ENCODE peak calls at places on chromosomes 1 and 21, in four cellular contexts. D is WTC11, L is K562, E is A549. K is an unnamed sample.

GRCh38 chr1:41936107-41936506 is 17.4 kb upstream of the HIVEP3 start:
- DNase-seq in D (no peak), L (no peak), E (no peak), K (no peak)

GRCh38 chr1:156740307-156740678 is 595 bp downstream of the MRPL24 start:
- DNase-seq in D (no peak), L (no peak), E (no peak), K (no peak)

GRCh38 chr21:29606613-29607012 is 307.9 kb downstream of the BACH1 start:
- DNase-seq in D (no peak), L (no peak), E (no peak), K (no peak)

GRCh38 chr1:227938911-227939790 is 8.6 kb downstream of the WNT9A start:
- DNase-seq in D (no peak), L (no peak), E (no peak), K (no peak)

GRCh38 chr1:213750231-213751063 is 237.3 kb upstream of the PROX1 start:
- DNase-seq in D (no peak), L (no peak), E (no peak), K (peak)

GRCh38 chr1:243842978-243843490 is 7.0 kb downstream of the AKT3 start:
- DNase-seq in D (no peak), L (no peak), E (peak), K (no peak)

GRCh38 chr1:89762431-89762800 is 58.4 kb upstream of the LRRC8D start:
- DNase-seq in D (no peak), L (no peak), E (no peak), K (no peak)

GRCh38 chr1:6178751-6179563 is 1.2 kb downstream of the CHD5 start:
- DNase-seq in D (peak), L (no peak), E (no peak), K (no peak)

GRCh38 chr21:36210779-36211659 is 54.4 kb downstream of the DOP1B start:
- DNase-seq in D (no peak), L (no peak), E (no peak), K (no peak)

GRCh38 chr1:94022471-94023189 is 98.3 kb downstream of the ABCA4 start:
- DNase-seq in D (no peak), L (no peak), E (peak), K (peak)

GRCh38 chr1:67314696-67315095 is 7.0 kb downstream of the IL12RB2 start:
- DNase-seq in D (no peak), L (peak), E (no peak), K (no peak)

GRCh38 chr1:7584643-7585042 is 186.5 kb upstream of the VAMP3 start:
- DNase-seq in D (no peak), L (no peak), E (no peak), K (no peak)

GRCh38 chr1:246041360-246041759 is 465.7 kb downstream of the SMYD3 start:
- DNase-seq in D (no peak), L (no peak), E (no peak), K (no peak)

GRCh38 chr21:41951876-41952567 is 1.8 kb downstream of the C2CD2 start:
- DNase-seq in D (no peak), L (no peak), E (no peak), K (no peak)

GRCh38 chr1:27832762-27833161 is 2.2 kb downstream of the PPP1R8 start:
- DNase-seq in D (no peak), L (no peak), E (no peak), K (no peak)

GRCh38 chr1:240234477-240235225 is 143.0 kb downstream of the FMN2 start:
- DNase-seq in D (no peak), L (no peak), E (no peak), K (no peak)

GRCh38 chr1:185559684-185560310 is 174.4 kb upstream of the HMCN1 start:
- DNase-seq in D (peak), L (peak), E (peak), K (peak)

GRCh38 chr1:18312961-18313360 is 167.8 kb upstream of the KLHDC7A start:
- DNase-seq in D (no peak), L (no peak), E (no peak), K (no peak)

GRCh38 chr1:94863919-94864318 is 43.8 kb downstream of the SLC44A3 start:
- DNase-seq in D (no peak), L (no peak), E (peak), K (peak)

GRCh38 chr1:61184035-61184713 is 101.8 kb downstream of the NFIA start:
- DNase-seq in D (no peak), L (peak), E (peak), K (peak)

GRCh38 chr1:214364335-214364734 is 83.4 kb downstream of the SMYD2 start:
- DNase-seq in D (no peak), L (no peak), E (no peak), K (no peak)

GRCh38 chr1:186050360-186050759 is 316.2 kb downstream of the HMCN1 start:
- DNase-seq in D (no peak), L (no peak), E (no peak), K (no peak)

DNA sequence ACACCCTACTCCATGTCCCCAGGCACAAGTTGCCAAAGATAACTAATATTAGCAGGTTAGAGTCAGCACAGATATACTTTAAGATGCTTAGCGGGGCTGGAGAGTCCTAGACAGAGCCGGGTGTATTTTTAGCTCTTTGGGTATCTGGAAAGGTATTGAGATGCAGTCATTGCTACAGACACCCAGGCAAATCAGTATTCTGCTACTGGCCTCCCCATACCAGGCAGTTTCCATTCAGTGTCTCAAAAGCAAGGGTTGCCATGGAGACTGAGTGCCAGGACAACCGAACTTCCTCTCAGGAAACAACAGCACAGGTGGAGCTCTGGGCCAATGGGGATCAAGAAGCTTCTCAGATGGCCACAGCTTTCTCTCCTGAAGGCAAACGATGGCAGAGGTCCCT is 45.3 kb downstream of the KCNC4 start:
- DNase-seq in D (peak), L (no peak), E (no peak), K (no peak)
- TF ChIP-seq HMGXB4 in D (no peak), L (no peak), E (no peak), K (no peak)

DNA sequence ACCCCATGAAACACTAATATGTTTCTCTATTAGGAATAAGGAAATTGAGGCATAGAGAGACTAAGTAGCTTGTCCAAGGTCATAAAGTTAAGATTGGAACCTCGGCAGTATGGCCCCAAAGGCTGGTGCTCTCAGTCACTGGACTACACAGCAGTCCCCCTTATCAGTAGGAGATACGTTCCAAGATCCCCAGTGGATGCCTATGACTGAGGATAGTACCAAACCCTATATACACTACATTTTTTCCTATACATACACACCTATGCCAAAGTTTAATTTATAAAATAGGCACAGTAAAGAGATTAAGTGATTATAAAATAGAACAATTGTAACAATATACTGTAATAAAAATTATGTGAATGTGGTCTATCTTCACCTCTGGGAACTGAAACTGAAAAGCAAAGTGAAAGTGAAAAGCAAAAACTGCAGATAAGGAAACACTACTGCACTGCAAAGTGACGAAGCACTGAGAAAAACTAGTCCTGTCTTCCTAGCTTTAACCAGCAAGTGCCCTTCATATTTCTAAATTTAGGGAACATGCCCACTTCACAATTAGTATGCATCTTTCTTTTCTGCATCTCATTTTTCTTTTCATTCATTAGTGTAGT is 96.8 kb downstream of the INTS7 start:
- DNase-seq in D (no peak), L (no peak), E (no peak), K (no peak)
- TF ChIP-seq HMGXB4 in D (no peak), L (no peak), E (no peak), K (no peak)

GRCh38 chr1:170670751-170671628 is 7.1 kb downstream of the PRRX1 start:
- DNase-seq in D (peak), L (peak), E (no peak), K (no peak)
- TF ChIP-seq HMGXB4 in D (no peak), L (no peak), E (no peak), K (no peak)

GRCh38 chr1:12165342-12165741 is 1.4 kb upstream of the TNFRSF1B start:
- DNase-seq in D (no peak), L (no peak), E (no peak), K (no peak)

GRCh38 chr1:12167493-12168429 is 970 bp downstream of the TNFRSF1B start:
- DNase-seq in D (no peak), L (peak), E (no peak), K (no peak)

GRCh38 chr1:12169442-12170135 is 2.8 kb downstream of the TNFRSF1B start:
- DNase-seq in D (no peak), L (no peak), E (no peak), K (no peak)

GRCh38 chr1:12168451-12169160 is 1.8 kb downstream of the TNFRSF1B start:
- DNase-seq in D (no peak), L (peak), E (no peak), K (no peak)

DNA sequence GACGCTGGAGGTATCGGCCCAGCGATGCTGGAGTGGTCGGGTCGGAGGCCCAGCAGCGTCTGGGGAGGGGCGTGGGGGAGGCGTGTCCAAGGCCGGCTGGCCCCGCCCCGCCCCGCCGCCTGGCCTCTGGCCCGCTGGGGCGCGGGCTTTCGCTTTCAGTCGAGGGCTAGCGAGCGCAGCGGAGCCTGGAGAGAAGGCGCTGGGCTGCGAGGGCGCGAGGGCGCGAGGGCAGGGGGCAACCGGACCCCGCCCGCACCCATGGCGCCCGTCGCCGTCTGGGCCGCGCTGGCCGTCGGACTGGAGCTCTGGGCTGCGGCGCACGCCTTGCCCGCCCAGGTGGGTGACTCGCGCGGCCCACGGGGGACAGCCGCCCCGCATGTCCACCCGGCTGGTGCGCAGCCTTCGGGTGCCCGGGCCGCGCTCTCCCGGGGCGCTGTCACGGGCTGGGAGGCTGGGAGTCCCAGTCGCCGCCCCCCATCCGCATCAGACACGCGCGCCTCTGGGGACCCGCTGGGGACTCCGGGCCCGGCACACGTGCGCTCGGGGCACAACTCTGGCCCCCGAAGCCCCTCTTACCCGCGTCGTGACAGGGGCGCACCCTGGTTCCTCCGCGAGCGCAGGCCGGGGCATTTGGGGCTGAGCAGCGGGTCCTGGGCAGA is at the start of gene TNFRSF1B:
- DNase-seq in D (peak), L (peak), E (no peak), K (no peak)
- TF ChIP-seq HMGXB4 in D (peak), L (no peak), E (no peak), K (no peak)

GRCh38 chr1:241325441-241325840 is 31.6 kb downstream of the RGS7 start:
- DNase-seq in D (no peak), L (no peak), E (no peak), K (no peak)

GRCh38 chr1:241317676-241318075 is 39.3 kb downstream of the RGS7 start:
- DNase-seq in D (no peak), L (no peak), E (no peak), K (no peak)

GRCh38 chr1:241323510-241323909 is 33.5 kb downstream of the RGS7 start:
- DNase-seq in D (peak), L (no peak), E (peak), K (no peak)
- TF ChIP-seq HMGXB4 in D (no peak), L (no peak), E (no peak), K (no peak)

GRCh38 chr1:31679676-31680230 is 24.1 kb downstream of the COL16A1 start:
- DNase-seq in D (no peak), L (no peak), E (no peak), K (no peak)
- TF ChIP-seq HMGXB4 in D (no peak), L (no peak), E (no peak), K (no peak)